ENCODE peak calls at places on chromosomes 1 and 21, in eight cellular contexts. D is CD4-positive, CD25-positive, alpha-beta regulatory T cell; Q is RWPE2; L is dorsolateral prefrontal cortex; F is thyroid gland; G is CD4-positive, alpha-beta T cell; J is fibroblast of lung; U is ovary. N is an unnamed sample.

GRCh38 chr1:217769768-217770167 is 138.6 kb downstream of the SPATA17 start:
- DNase-seq in D (no peak), Q (no peak), L (no peak), F (no peak), G (no peak), J (no peak), U (no peak), N (no peak)

GRCh38 chr1:40861227-40862003 is 748 bp downstream of the CITED4 start:
- DNase-seq in D (peak), Q (no peak), L (no peak), F (peak), G (peak), J (peak), U (peak), N (no peak)

GRCh38 chr21:36709030-36709867 is 10.3 kb downstream of the SIM2 start:
- DNase-seq in D (no peak), Q (peak), L (no peak), F (no peak), G (no peak), J (no peak), U (no peak), N (no peak)

GRCh38 chr1:113998361-113998760 is 19.1 kb downstream of the OLFML3 start:
- DNase-seq in D (no peak), Q (no peak), L (no peak), F (no peak), G (no peak), J (no peak), U (no peak), N (no peak)

GRCh38 chr1:181896824-181897223 is 164.7 kb downstream of the ZNF648 start:
- DNase-seq in D (no peak), Q (no peak), L (no peak), F (no peak), G (no peak), J (no peak), U (no peak), N (no peak)

GRCh38 chr1:172487550-172487949 is 43.7 kb upstream of the PIGC start:
- DNase-seq in D (no peak), Q (no peak), L (no peak), F (no peak), G (no peak), J (no peak), U (no peak), N (peak)

GRCh38 chr1:72051538-72051937 is 230.8 kb downstream of the NEGR1 start:
- DNase-seq in D (no peak), Q (no peak), L (no peak), F (no peak), G (no peak), J (peak), U (no peak), N (no peak)

GRCh38 chr1:204113900-204114299 is 37.9 kb downstream of the ETNK2 start:
- DNase-seq in D (no peak), Q (no peak), L (no peak), F (no peak), G (no peak), J (peak), U (no peak), N (no peak)

GRCh38 chr21:37915941-37916794 is at the start of gene KCNJ6:
- DNase-seq in D (no peak), Q (no peak), L (peak), F (no peak), G (no peak), J (peak), U (no peak), N (no peak)

GRCh38 chr1:24961961-24962861 is 32.1 kb upstream of the RUNX3 start:
- DNase-seq in D (no peak), Q (peak), L (no peak), F (no peak), G (no peak), J (no peak), U (no peak), N (peak)

GRCh38 chr1:4079815-4080214 is 179.7 kb upstream of the C1orf174 start:
- DNase-seq in D (no peak), Q (no peak), L (no peak), F (no peak), G (no peak), J (no peak), U (no peak), N (no peak)

GRCh38 chr1:212718499-212718898 is 18.9 kb upstream of the BATF3 start:
- DNase-seq in D (no peak), Q (no peak), L (no peak), F (no peak), G (no peak), J (no peak), U (no peak), N (no peak)

GRCh38 chr1:55304306-55304705 is 89.1 kb upstream of the USP24 start:
- DNase-seq in D (no peak), Q (no peak), L (no peak), F (no peak), G (no peak), J (no peak), U (no peak), N (no peak)

GRCh38 chr1:201261771-201262547 is 21.3 kb upstream of the PKP1 start:
- DNase-seq in D (no peak), Q (peak), L (no peak), F (no peak), G (no peak), J (peak), U (no peak), N (no peak)
- H3K27ac ChIP-seq in D (no peak), Q (no peak), L (no peak), F (no peak), G (no peak), J (no peak), U (no peak), N (no peak)

DNA sequence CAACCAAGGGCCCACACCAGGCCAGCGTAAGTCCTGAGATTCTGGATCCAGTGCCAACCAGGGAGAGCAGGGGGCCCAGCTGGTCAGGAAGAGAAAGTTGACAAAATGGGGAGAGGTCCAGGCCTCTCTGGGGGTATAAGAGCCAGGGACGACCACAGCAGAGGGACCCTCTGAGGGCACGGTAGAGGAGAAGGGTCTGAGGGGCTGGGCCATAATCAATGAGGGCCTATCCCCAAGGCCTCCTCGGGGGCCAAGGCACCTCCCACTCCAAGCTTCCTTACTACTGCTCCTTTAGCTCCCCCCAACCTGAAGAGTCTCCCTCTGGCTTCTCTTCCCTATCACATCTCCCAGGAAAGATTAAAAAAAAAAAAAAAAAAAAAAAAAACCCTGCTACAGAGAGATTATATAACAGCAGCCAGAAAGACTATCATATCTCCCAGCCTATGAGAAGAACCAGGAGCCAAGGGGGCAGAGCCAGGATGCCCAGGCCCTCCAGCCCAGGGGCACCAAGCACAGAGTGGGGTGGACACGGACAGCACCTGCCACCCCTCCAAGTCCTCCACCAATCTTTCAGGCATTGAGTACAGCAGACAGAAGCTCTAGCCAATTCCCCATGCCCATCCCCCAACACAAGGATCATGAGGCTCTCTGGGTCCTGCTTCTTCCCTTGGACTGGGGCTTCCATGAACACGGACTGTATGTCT is 2.7 kb downstream of the MEF2D start:
- DNase-seq in D (no peak), Q (no peak), L (no peak), F (peak), G (no peak), J (no peak), U (peak), N (no peak)
- H3K27ac ChIP-seq in D (peak), Q (peak), L (peak), F (peak), G (no peak), J (no peak), U (peak), N (peak)

GRCh38 chr1:108829498-108829916 is 27.4 kb downstream of the AKNAD1 start:
- DNase-seq in D (no peak), Q (no peak), L (no peak), F (no peak), G (no peak), J (peak), U (no peak), N (no peak)
- H3K27ac ChIP-seq in D (no peak), Q (peak), L (no peak), F (peak), G (no peak), J (peak), U (no peak), N (no peak)

GRCh38 chr1:196437671-196438070 is 170.6 kb downstream of the KCNT2 start:
- DNase-seq in D (no peak), Q (no peak), L (no peak), F (no peak), G (no peak), J (no peak), U (no peak), N (no peak)
- H3K27ac ChIP-seq in D (no peak), Q (no peak), L (no peak), F (no peak), G (no peak), J (no peak), U (no peak), N (no peak)

DNA sequence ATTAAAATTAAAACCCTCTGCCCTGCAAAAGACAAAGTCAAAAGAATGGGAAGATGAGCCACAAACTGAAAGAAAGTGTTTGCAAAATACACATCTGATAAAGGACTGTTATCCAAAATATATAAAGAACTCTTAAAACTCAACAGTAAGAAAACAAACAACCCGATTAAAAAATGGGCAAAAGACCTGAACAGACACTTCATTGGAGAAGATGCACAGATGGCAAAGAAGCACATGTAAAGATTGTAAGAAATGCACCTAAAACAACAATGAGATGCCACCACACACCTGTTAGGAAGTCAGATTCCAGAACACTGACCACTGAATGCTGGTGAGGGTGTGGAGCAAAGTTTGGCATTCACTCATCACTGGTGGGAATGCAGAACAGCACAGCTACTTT is 24.6 kb upstream of the POFUT2 start:
- DNase-seq in D (no peak), Q (no peak), L (no peak), F (no peak), G (no peak), J (no peak), U (no peak), N (no peak)
- H3K27ac ChIP-seq in D (no peak), Q (no peak), L (no peak), F (no peak), G (no peak), J (no peak), U (no peak), N (no peak)